ENCODE peak calls at places on chromosomes 13 and 19, in nine cellular contexts. A is GM12878, Q is vagina, Y is stomach, S is sigmoid colon, J is breast epithelium, W is spleen, X is suprapubic skin, D is transverse colon. M is an unnamed sample. For H3K9me3, the result is how much of the 10 kb centered on the place peaks cover.

GRCh38 chr13:23428183-23428528 is 5.3 kb downstream of the SACS start:
- DNase-seq in Q (no peak), W (no peak), A (no peak), S (no peak), J (no peak), D (no peak), X (no peak), Y (no peak), M (no peak)

GRCh38 chr13:75414036-75414827 is 67.7 kb downstream of the TBC1D4 start:
- DNase-seq in S (no peak), X (no peak), Q (no peak), J (no peak), D (no peak), Y (no peak), A (no peak), W (no peak), M (no peak)

GRCh38 chr19:5068251-5069090 is 99.6 kb downstream of the KDM4B start:
- DNase-seq in Q (no peak), X (no peak), J (no peak), Y (no peak), W (no peak), S (no peak), A (no peak), D (no peak), M (no peak)

GRCh38 chr13:20814224-20814910 is 40.6 kb upstream of the EEF1AKMT1 start:
- DNase-seq in W (no peak), S (peak), X (peak), A (no peak), Y (peak), D (peak), Q (peak), J (peak), M (peak)

GRCh38 chr19:27974082-27974513 is 1238.9 kb downstream of the UQCRFS1 start:
- DNase-seq in Y (peak), X (no peak), A (peak), W (no peak), Q (no peak), J (no peak), D (peak), S (no peak), M (no peak)

GRCh38 chr19:4575978-4576933 is 16.8 kb upstream of the SEMA6B start:
- DNase-seq in A (no peak), Y (peak), W (peak), X (peak), Q (no peak), S (peak), J (peak), D (peak), M (no peak)

GRCh38 chr13:41756198-41756885 is 204.6 kb downstream of the VWA8 start:
- DNase-seq in J (no peak), A (no peak), D (no peak), S (no peak), W (no peak), Q (no peak), X (no peak), Y (no peak), M (no peak)

GRCh38 chr19:33066543-33066942 is 1.9 kb upstream of the RHPN2 start:
- DNase-seq in D (no peak), Q (no peak), X (no peak), A (no peak), Y (no peak), S (no peak), W (no peak), J (no peak), M (no peak)

GRCh38 chr13:109725995-109726637 is 60.3 kb downstream of the IRS2 start:
- DNase-seq in S (no peak), W (no peak), J (no peak), Q (peak), X (no peak), Y (no peak), D (no peak), A (no peak), M (no peak)

GRCh38 chr19:9370747-9371619 is 8.2 kb downstream of the ZNF177 start:
- DNase-seq in Q (no peak), X (no peak), D (no peak), Y (no peak), A (no peak), W (no peak), S (no peak), J (no peak), M (no peak)

GRCh38 chr13:100977841-100978240 is 303.2 kb upstream of the TMTC4 start:
- DNase-seq in J (no peak), A (no peak), D (no peak), S (no peak), Q (no peak), Y (no peak), X (no peak), W (no peak), M (no peak)

GRCh38 chr19:52270266-52270885 is 989 bp downstream of the ZNF766 start:
- DNase-seq in A (no peak), S (no peak), Y (no peak), W (no peak), J (no peak), Q (no peak), X (peak), D (peak), M (no peak)

GRCh38 chr13:27018230-27018875 is 153.3 kb downstream of the USP12 start:
- DNase-seq in J (no peak), Q (no peak), D (peak), A (no peak), S (no peak), Y (peak), W (no peak), X (no peak), M (no peak)

GRCh38 chr13:77016888-77017623 is 9.9 kb downstream of the FBXL3 start:
- DNase-seq in X (no peak), J (no peak), D (no peak), A (no peak), Q (no peak), Y (no peak), W (no peak), S (no peak), M (no peak)

GRCh38 chr19:44795398-44795987 is 13.4 kb upstream of the BCAM start:
- DNase-seq in X (no peak), J (no peak), W (no peak), A (no peak), D (no peak), Q (no peak), Y (no peak), S (no peak), M (no peak)

GRCh38 chr19:54160948-54161347 is 1.4 kb upstream of the LENG1 start:
- DNase-seq in S (no peak), X (no peak), Y (no peak), J (no peak), W (no peak), D (no peak), Q (no peak), A (no peak), M (no peak)

GRCh38 chr13:58239774-58240268 is 608.3 kb downstream of the PCDH17 start:
- DNase-seq in S (no peak), A (no peak), Y (no peak), W (no peak), X (no peak), Q (no peak), J (no peak), D (no peak), M (no peak)

GRCh38 chr13:53200498-53201453 is 172.2 kb downstream of the OLFM4 start:
- DNase-seq in Q (no peak), J (peak), X (peak), W (peak), Y (peak), S (peak), A (no peak), D (peak), M (peak)

DNA sequence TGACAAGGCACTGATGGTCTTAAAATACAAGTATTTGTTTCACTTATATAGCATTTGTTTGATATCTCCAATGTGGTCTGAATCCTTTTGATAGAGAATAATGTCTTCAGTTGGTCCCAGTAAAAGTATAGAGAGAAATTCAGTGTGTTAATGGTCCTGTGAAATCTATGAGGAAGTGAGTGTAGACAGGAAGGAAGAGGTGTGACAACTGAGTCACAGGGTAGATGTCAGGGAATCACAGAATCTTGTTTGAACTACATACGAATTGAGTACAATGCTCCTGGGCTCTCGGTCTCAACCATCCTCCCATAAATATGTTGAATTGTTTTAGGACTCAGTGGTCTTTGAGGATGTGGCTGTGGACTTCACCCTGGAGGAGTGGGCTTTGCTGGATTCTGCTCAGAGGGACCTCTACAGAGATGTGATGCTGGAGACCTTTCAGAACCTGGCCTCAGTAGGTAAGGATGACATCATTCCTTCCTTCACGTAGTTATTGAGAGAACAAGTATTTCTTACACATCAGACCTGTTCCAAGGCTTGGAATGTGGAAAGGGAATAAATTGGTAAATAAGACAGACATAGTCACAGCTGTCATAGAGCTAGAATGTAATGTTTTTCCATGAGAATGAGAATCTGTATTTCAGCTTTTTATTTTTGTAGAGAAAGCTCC is 9.1 kb downstream of the ZNF555 start:
- DNase-seq in A (no peak), Y (no peak), X (no peak), J (no peak), W (no peak), S (no peak), D (no peak), Q (no peak), M (no peak)
- H3K9me3 ChIP-seq in A (under half), Y (half or more), X (under half), J (half or more), W (half or more), S (half or more), D (half or more), Q (under half), M (half or more)

DNA sequence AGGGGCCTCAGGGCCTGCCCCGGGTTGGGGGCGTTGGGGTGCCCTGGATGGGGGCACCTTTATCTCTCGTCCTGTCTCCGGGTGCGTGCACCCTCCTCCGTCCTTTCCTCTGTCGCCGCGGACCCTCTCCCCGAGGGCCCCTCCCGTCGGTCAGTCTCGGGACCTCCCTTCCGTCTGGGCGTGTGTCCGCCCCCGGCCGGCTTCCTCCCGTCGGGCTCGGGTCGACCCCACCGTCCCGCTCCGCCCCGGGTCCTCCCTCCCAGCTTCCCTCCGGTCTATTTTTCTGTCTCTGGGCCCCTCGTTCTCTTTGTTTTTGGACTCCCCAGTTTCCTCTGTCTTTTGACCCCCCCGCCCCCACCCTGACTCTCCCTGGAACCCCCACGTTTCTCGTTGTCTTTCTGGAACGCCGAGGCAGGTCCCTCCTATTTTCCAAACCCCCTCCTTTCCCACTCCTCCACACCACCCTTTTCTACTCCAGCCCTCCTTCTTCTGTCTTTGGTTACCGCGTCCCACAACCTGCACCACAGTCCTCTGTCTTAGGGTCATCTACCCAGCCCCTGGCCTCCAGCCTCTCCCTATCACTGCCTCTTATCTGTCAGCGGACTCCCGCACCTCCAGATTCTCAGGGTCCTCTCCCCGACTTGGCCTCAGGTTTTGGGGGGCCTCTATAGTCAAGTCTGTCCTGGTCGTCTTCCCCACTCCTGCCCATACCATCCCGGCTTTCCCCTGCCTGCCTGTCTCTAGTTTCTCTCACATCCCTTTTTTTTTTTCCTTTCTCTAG is 757 bp downstream of the EGLN2 start:
- DNase-seq in S (peak), J (no peak), D (no peak), W (peak), X (peak), A (no peak), Y (peak), Q (no peak), M (peak)
- TF ChIP-seq POLR2AphosphoS5 in S (no peak), J (no peak), D (no peak), W (peak), X (no peak), A (peak), Y (no peak), Q (peak), M (peak)

DNA sequence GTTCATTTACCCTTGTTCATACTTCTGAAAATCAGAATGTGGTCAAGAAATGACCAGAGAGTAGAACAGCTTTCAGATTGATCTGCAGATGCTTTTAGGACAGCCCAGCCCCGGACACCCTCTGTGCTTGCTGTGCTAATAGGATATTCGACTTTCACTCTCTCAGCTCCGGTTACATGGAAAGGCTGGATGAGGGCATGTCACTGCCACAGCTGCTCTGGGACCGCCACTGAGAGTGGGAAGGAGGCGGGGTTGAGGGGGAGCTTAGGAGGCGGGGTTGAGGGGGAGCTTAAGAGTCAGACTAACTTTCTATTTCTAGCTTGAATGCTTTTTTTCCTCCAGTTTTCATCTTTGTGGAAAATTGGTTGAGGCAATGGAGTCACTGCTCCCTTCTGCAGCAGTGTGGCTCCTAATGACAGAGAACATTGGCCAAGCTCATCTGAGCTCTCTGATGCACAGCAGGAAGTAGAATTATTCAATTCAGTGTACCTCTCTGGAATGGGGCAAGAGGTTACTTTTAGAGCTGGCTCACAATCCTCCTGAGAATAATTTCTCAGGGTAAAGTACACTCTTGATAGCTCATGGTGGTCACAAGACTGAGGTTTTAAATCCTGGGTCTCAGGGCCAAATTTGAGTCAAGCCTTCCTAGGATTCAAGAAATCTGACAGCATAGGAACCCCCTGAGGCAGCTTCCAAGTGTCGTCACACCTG is 74.6 kb upstream of the NPAS1 start:
- DNase-seq in Y (no peak), W (no peak), Q (no peak), A (no peak), J (no peak), X (peak), D (peak), S (peak), M (no peak)
- H3K4me3 ChIP-seq in Y (no peak), W (no peak), Q (no peak), A (no peak), J (no peak), X (no peak), D (no peak), S (no peak), M (no peak)

DNA sequence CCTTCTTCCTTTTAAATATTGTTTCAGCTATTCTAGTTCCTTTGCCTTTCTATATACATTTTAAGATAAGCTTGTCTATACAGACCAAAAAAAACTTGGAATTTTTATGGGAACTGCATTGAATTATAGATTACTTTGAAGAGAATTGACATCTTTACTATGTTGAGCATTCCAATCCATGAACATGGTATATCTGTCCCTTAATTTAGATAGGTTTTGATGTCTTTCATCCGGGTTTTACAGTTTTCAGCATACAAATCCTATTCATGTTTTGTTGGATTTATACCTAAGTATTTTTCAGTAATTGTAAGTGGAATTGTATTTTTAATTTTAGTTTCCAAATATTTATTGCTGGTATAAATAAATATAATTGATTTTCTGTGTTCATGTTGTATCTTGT is 12.2 kb upstream of the IFNL1 start:
- DNase-seq in D (no peak), S (no peak), Q (no peak), W (no peak), Y (no peak), J (no peak), A (no peak), X (no peak), M (no peak)
- H3K9me3 ChIP-seq in D (under half), S (under half), Q (under half), W (under half), Y (under half), J (under half), A (under half), X (under half), M (under half)

M was measured in upper lobe of left lung.